ENCODE peak calls at places on chromosome 15, in four cellular contexts. I is HTR-8/SVneo, Q is tibial artery, T is endodermal cell. V is an unnamed sample.
A peak's percentile ranks its signal among the peaks of the same experiment; 100 is the strongest.

GRCh38 chr15:61034793-61035710 is 194.1 kb downstream of the RORA start:
- DNase-seq in I (no peak), Q (no peak), T (no peak), V (no peak)

GRCh38 chr15:48112242-48112641 is 8.5 kb upstream of the SLC24A5 start:
- DNase-seq in I (peak; percentile 7), Q (no peak), T (peak; percentile 88), V (peak; percentile 74)

GRCh38 chr15:73981761-73982222 is 10.3 kb downstream of the STOML1 start:
- DNase-seq in I (no peak), Q (no peak), T (no peak), V (no peak)

GRCh38 chr15:71705151-71705550 is 105.2 kb upstream of the NR2E3 start:
- DNase-seq in I (no peak), Q (no peak), T (peak; percentile 69), V (peak; percentile 33)

GRCh38 chr15:36590838-36591237 is 11.4 kb downstream of the CDIN1 start:
- DNase-seq in I (no peak), Q (no peak), T (no peak), V (no peak)

GRCh38 chr15:71386448-71387236 is 271.4 kb downstream of the THSD4 start:
- DNase-seq in I (no peak), Q (no peak), T (no peak), V (peak; percentile 39)

GRCh38 chr15:78353093-78353492 is 12.9 kb downstream of the CRABP1 start:
- DNase-seq in I (peak; percentile 46), Q (no peak), T (no peak), V (no peak)

GRCh38 chr15:29747837-29748417 is 74.3 kb downstream of the TJP1 start:
- DNase-seq in I (no peak), Q (no peak), T (no peak), V (no peak)

GRCh38 chr15:80367094-80367493 is 37.1 kb upstream of the ARNT2 start:
- DNase-seq in I (no peak), Q (no peak), T (peak; percentile 87), V (peak; percentile 62)

GRCh38 chr15:92097473-92098178 is 244.1 kb downstream of the SLCO3A1 start:
- DNase-seq in I (peak; percentile 29), Q (no peak), T (peak; percentile 93), V (peak; percentile 85)

GRCh38 chr15:76327191-76328105 is 9.1 kb upstream of the ISL2 start:
- DNase-seq in I (no peak), Q (no peak), T (no peak), V (no peak)

GRCh38 chr15:68055224-68055705 is 1.1 kb downstream of the PIAS1 start:
- DNase-seq in I (peak; percentile 54), Q (peak; percentile 49), T (peak; percentile 50), V (no peak)

GRCh38 chr15:69474846-69475455 is 22.3 kb downstream of the RPLP1 start:
- DNase-seq in I (no peak), Q (no peak), T (peak; percentile 66), V (no peak)

GRCh38 chr15:60391722-60392340 is 6.0 kb downstream of the ANXA2 start:
- DNase-seq in I (no peak), Q (no peak), T (peak; percentile 37), V (no peak)

GRCh38 chr15:72389231-72389630 is 8.9 kb upstream of the TMEM202 start:
- DNase-seq in I (no peak), Q (no peak), T (no peak), V (no peak)

GRCh38 chr15:90327313-90327712 is 24.8 kb upstream of the ZNF774 start:
- DNase-seq in I (no peak), Q (no peak), T (no peak), V (no peak)

GRCh38 chr15:26864664-26865191 is 2.1 kb upstream of the GABRA5 start:
- DNase-seq in I (no peak), Q (no peak), T (peak; percentile 85), V (peak; percentile 61)

GRCh38 chr15:78360958-78361714 is 21.0 kb downstream of the CRABP1 start:
- DNase-seq in I (no peak), Q (no peak), T (peak; percentile 70), V (no peak)

GRCh38 chr15:39919396-39919739 is 698 bp downstream of the GPR176 start:
- DNase-seq in I (no peak), Q (peak; percentile 23), T (no peak), V (no peak)

GRCh38 chr15:92636950-92637481 is 18.6 kb downstream of the FAM174B start:
- DNase-seq in I (no peak), Q (no peak), T (peak; percentile 88), V (peak; percentile 94)

GRCh38 chr15:86773766-86774165 is 694.1 kb downstream of the AGBL1 start:
- DNase-seq in I (no peak), Q (no peak), T (no peak), V (no peak)

GRCh38 chr15:63856711-63857458 is 23.1 kb upstream of the HERC1 start:
- DNase-seq in I (no peak), Q (no peak), T (no peak), V (no peak)

GRCh38 chr15:101664303-101664913 is 12.2 kb upstream of the TM2D3 start:
- DNase-seq in I (no peak), Q (no peak), T (peak; percentile 64), V (no peak)

GRCh38 chr15:68384451-68385239 is 47.3 kb downstream of the ITGA11 start:
- DNase-seq in I (peak; percentile 81), Q (peak; percentile 66), T (peak; percentile 29), V (peak; percentile 9)

GRCh38 chr15:77048135-77048866 is 22.6 kb downstream of the TSPAN3 start:
- DNase-seq in I (no peak), Q (no peak), T (no peak), V (no peak)

GRCh38 chr15:88901713-88902490 is 6.6 kb upstream of the HAPLN3 start:
- DNase-seq in I (no peak), Q (no peak), T (no peak), V (no peak)